ENCODE peak calls at places on chromosomes 4 and X, in six cellular contexts. W is NT2/D1, R is GM12878, Q is K562, X is HepG2, L is H1. C is an unnamed sample.

GRCh38 chr4:7335363-7336066 is 99.2 kb downstream of the PSAPL1 start:
- DNase-seq in L (peak), Q (peak), X (peak), R (peak), W (peak), C (peak)

GRCh38 chrX:44483965-44484606 is 58.6 kb downstream of the FUNDC1 start:
- DNase-seq in R (no peak), W (no peak), L (no peak), X (no peak), Q (peak), C (no peak)

GRCh38 chrX:98490670-98491069 is 1607.0 kb downstream of the RPA4 start:
- DNase-seq in R (no peak), L (no peak), Q (no peak), X (no peak), W (no peak), C (no peak)

GRCh38 chr4:114250439-114250891 is 271.0 kb upstream of the ARSJ start:
- DNase-seq in L (no peak), W (no peak), Q (no peak), R (no peak), X (no peak), C (no peak)

GRCh38 chr4:7663075-7663541 is 228.4 kb upstream of the PSAPL1 start:
- DNase-seq in X (no peak), W (no peak), L (no peak), Q (no peak), R (no peak), C (no peak)

GRCh38 chrX:16348286-16348685 is 181.0 kb downstream of the MAGEB17 start:
- DNase-seq in L (no peak), W (no peak), Q (no peak), R (no peak), X (no peak), C (no peak)

GRCh38 chrX:69158166-69159040 is 6.8 kb downstream of the PJA1 start:
- DNase-seq in Q (peak), W (no peak), X (peak), L (no peak), R (no peak), C (no peak)

GRCh38 chr4:59535541-59535940 is 1664.6 kb upstream of the ADGRL3 start:
- DNase-seq in R (no peak), L (no peak), Q (no peak), X (no peak), W (no peak), C (no peak)

GRCh38 chrX:2707334-2707760 is 16.3 kb downstream of the CD99 start:
- DNase-seq in Q (no peak), W (peak), X (peak), R (peak), L (peak), C (peak)

GRCh38 chr4:71472946-71473345 is 134.1 kb downstream of the SLC4A4 start:
- DNase-seq in W (no peak), L (no peak), Q (no peak), R (no peak), X (no peak), C (no peak)

GRCh38 chr4:145670422-145670821 is 9.5 kb upstream of the C4orf51 start:
- DNase-seq in W (no peak), Q (no peak), L (no peak), X (no peak), R (no peak), C (no peak)

GRCh38 chrX:45697591-45697990 is 496.9 kb upstream of the DIPK2B start:
- DNase-seq in Q (no peak), R (no peak), X (no peak), L (no peak), W (no peak), C (no peak)

GRCh38 chrX:2526390-2526789 is 25.6 kb upstream of the DHRSX start:
- DNase-seq in R (no peak), W (no peak), L (no peak), X (no peak), Q (no peak), C (no peak)

GRCh38 chrX:48058621-48059295 is 12.7 kb downstream of the ZNF630 start:
- DNase-seq in X (no peak), R (no peak), Q (no peak), W (no peak), L (no peak), C (no peak)

GRCh38 chrX:71216446-71216845 is 6.6 kb upstream of the GJB1 start:
- DNase-seq in W (no peak), R (no peak), Q (no peak), X (peak), L (no peak), C (no peak)

GRCh38 chrX:11781734-11782370 is 23.8 kb downstream of the MSL3 start:
- DNase-seq in W (no peak), X (no peak), Q (no peak), R (no peak), L (no peak), C (no peak)

GRCh38 chr4:7239101-7239820 is 46.9 kb downstream of the SORCS2 start:
- DNase-seq in Q (no peak), X (no peak), L (no peak), W (no peak), R (no peak), C (no peak)

GRCh38 chr4:178577933-178578332 is 1135.7 kb upstream of the AGA start:
- DNase-seq in L (no peak), Q (no peak), R (no peak), W (no peak), X (peak), C (no peak)

GRCh38 chr4:772118-772517 is 53.8 kb downstream of the CPLX1 start:
- DNase-seq in Q (no peak), L (no peak), R (no peak), W (no peak), X (no peak), C (no peak)

GRCh38 chrX:139759637-139760036 is 51.7 kb upstream of the MCF2 start:
- DNase-seq in Q (peak), X (no peak), R (no peak), W (no peak), L (no peak), C (no peak)

GRCh38 chr4:56909083-56909981 is 1.6 kb downstream of the REST start:
- DNase-seq in X (peak), R (no peak), W (no peak), Q (no peak), L (no peak), C (no peak)

GRCh38 chr4:101708640-101709039 is 81.9 kb upstream of the BANK1 start:
- DNase-seq in L (no peak), Q (no peak), R (no peak), X (no peak), W (no peak), C (no peak)

DNA sequence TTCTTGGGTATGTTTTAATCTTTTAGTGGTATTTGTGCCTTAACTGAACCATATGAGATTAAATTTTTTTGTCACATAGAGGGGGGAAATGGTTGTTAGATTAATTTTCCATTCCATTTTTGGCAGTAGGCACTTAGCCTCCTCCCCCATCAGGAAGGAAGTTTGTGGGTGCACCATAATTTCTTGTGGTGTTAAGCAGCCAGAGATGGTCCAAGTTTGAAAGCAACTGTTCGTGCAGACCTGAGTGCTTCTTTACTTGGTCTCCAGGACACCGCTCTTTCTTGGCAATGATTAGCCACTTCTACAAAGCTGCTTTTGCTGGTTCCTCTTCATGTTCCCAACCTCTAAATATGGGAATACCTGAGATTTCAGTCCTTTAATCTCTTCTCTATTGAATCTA is 92.6 kb upstream of the RPL34 start:
- DNase-seq in X (no peak), W (no peak), L (no peak), R (no peak), Q (no peak), C (no peak)
- TF ChIP-seq ZNF274 in X (no peak), W (no peak), L (no peak), R (no peak), Q (no peak), C (no peak)

GRCh38 chrX:39613508-39613921 is 484.2 kb downstream of the BCOR start:
- DNase-seq in W (peak), X (no peak), R (no peak), Q (no peak), L (peak), C (no peak)
- H3K4me3 ChIP-seq in W (peak), X (no peak), R (peak), Q (no peak), L (peak), C (peak)

GRCh38 chr4:168522371-168522770 is 25.5 kb downstream of the PALLD start:
- DNase-seq in W (no peak), R (no peak), Q (no peak), L (no peak), X (no peak), C (no peak)
- TF ChIP-seq ZNF274 in W (no peak), R (no peak), Q (no peak), L (no peak), X (no peak), C (no peak)

GRCh38 chr4:3030551-3031356 is 43.6 kb downstream of the HTT-AS start:
- DNase-seq in R (no peak), L (no peak), X (no peak), W (no peak), Q (no peak), C (no peak)

GRCh38 chr4:3026531-3026930 is 47.8 kb downstream of the HTT-AS start:
- DNase-seq in W (no peak), Q (no peak), X (no peak), L (no peak), R (no peak), C (no peak)

GRCh38 chr4:3031357-3032064 is 42.8 kb downstream of the HTT-AS start:
- DNase-seq in Q (no peak), W (no peak), L (no peak), X (no peak), R (no peak), C (no peak)

GRCh38 chr4:3025881-3026280 is 48.5 kb downstream of the HTT-AS start:
- DNase-seq in Q (no peak), L (no peak), W (no peak), X (no peak), R (no peak), C (no peak)

DNA sequence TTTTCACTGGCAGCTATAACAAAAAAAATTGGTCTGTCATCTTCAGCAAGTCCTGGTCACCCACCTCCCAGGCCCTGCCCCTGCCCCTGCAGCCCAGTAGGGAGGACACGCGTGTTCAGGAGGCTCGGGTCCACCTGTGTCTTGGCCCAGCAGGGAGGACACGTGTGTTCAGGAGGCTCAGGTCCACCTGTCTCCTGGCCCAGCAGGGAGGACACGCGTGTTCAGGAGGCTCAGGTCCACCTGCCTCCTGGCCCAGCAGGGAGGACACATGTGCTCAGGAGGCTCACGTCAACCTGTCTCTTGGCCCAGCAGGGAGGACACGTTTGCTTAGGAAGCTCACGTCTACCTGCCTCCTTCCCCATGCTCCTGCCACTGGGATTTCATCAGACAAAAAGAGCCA is 44.9 kb downstream of the HTT-AS start:
- DNase-seq in W (no peak), Q (no peak), L (no peak), R (no peak), X (no peak), C (no peak)
- H3K4me3 ChIP-seq in W (no peak), Q (no peak), L (no peak), R (no peak), X (no peak), C (no peak)

GRCh38 chrX:53281321-53281822 is at the start of gene IQSEC2:
- DNase-seq in L (peak), R (no peak), W (peak), X (no peak), Q (peak), C (peak)
- TF ChIP-seq ZNF274 in L (no peak), R (no peak), W (no peak), X (no peak), Q (no peak), C (no peak)

DNA sequence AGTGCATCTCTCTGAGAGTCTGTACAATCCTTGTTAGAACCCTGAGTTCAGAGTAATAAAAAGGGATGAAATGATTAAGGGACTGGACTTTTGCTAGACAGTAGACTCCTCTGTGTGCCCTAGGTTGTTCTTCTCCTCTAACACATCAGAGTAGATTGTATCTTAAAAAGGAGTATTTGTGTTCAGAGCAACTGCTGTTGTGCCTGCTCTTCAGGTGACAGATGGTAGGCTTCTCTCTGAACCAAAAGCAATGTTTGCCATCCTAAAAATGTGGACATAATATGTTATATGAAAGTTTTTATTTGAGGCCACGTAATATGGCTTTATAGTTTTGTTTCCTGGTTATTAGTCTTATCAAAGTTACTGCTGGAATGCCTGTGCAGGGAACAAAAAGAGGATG is 588.6 kb upstream of the FAT1 start:
- DNase-seq in X (no peak), W (no peak), L (no peak), Q (no peak), R (no peak), C (no peak)
- H3K4me3 ChIP-seq in X (no peak), W (no peak), L (no peak), Q (no peak), R (no peak), C (no peak)

GRCh38 chr4:126396703-126397102 is 1081.9 kb downstream of the FAT4 start:
- DNase-seq in Q (no peak), W (no peak), L (no peak), X (no peak), R (no peak), C (no peak)
- TF ChIP-seq ZNF274 in Q (no peak), W (no peak), L (no peak), X (no peak), R (no peak), C (no peak)